ENCODE peak calls at places on chromosomes 1 and 21, in five cellular contexts. X is kidney, S is aorta, E is A549, H is stomach. Y is an unnamed sample.

GRCh38 chr1:38541223-38541622 is 318.3 kb downstream of the RRAGC start:
- DNase-seq in X (no peak), S (no peak), E (no peak), H (no peak), Y (no peak)

GRCh38 chr21:45161039-45161945 is 86.9 kb downstream of the ADARB1 start:
- DNase-seq in X (no peak), S (no peak), E (no peak), H (no peak), Y (no peak)

GRCh38 chr1:233393926-233394680 is 66.6 kb downstream of the MAP3K21 start:
- DNase-seq in X (no peak), S (no peak), E (no peak), H (no peak), Y (no peak)

GRCh38 chr1:84916897-84917296 is 23.9 kb upstream of the LPAR3 start:
- DNase-seq in X (no peak), S (no peak), E (no peak), H (no peak), Y (no peak)

GRCh38 chr1:27634166-27634981 is 611 bp downstream of the FGR start:
- DNase-seq in X (peak; percentile 86), S (peak; percentile 83), E (no peak), H (peak; percentile 49), Y (peak; percentile 76)

GRCh38 chr1:155208656-155209372 is at the start of gene MTX1:
- DNase-seq in X (peak; percentile 97), S (peak; percentile 98), E (peak; percentile 84), H (peak; percentile 82), Y (peak; percentile 93)

GRCh38 chr1:3021801-3022401 is 634 bp downstream of the ACTRT2 start:
- DNase-seq in X (no peak), S (peak; percentile 70), E (no peak), H (no peak), Y (no peak)

GRCh38 chr1:179137623-179138235 is 55.9 kb downstream of the TOR3A start:
- DNase-seq in X (no peak), S (no peak), E (no peak), H (no peak), Y (no peak)

GRCh38 chr1:37558411-37558810 is 1.7 kb downstream of the DNALI1 start:
- DNase-seq in X (no peak), S (no peak), E (no peak), H (no peak), Y (no peak)

GRCh38 chr1:195202271-195202670 is 1406.0 kb downstream of the KCNT2 start:
- DNase-seq in X (no peak), S (no peak), E (no peak), H (no peak), Y (no peak)

GRCh38 chr1:112444269-112444668 is 48.3 kb downstream of the CTTNBP2NL start:
- DNase-seq in X (no peak), S (no peak), E (no peak), H (no peak), Y (no peak)

GRCh38 chr1:234927312-234927967 is 201.2 kb downstream of the TOMM20 start:
- DNase-seq in X (no peak), S (no peak), E (no peak), H (no peak), Y (no peak)

GRCh38 chr1:76726251-76726650 is 141.0 kb upstream of the ST6GALNAC5 start:
- DNase-seq in X (no peak), S (no peak), E (no peak), H (no peak), Y (no peak)

GRCh38 chr1:234874291-234875288 is 254.0 kb downstream of the TOMM20 start:
- DNase-seq in X (no peak), S (peak; percentile 57), E (peak; percentile 39), H (no peak), Y (no peak)

GRCh38 chr1:45177452-45177851 is 29.0 kb downstream of the ZSWIM5 start:
- DNase-seq in X (no peak), S (no peak), E (no peak), H (no peak), Y (no peak)

GRCh38 chr1:207797229-207797973 is 45.5 kb downstream of the CD46 start:
- DNase-seq in X (peak; percentile 90), S (peak; percentile 96), E (peak; percentile 82), H (peak; percentile 92), Y (peak; percentile 85)

GRCh38 chr21:42025392-42026071 is 15.4 kb upstream of the ZBTB21 start:
- DNase-seq in X (no peak), S (peak; percentile 60), E (no peak), H (no peak), Y (no peak)

GRCh38 chr1:35432231-35432630 is 125.0 kb downstream of the KIAA0319L start:
- DNase-seq in X (no peak), S (no peak), E (no peak), H (no peak), Y (no peak)

GRCh38 chr1:200530551-200531261 is 89.8 kb downstream of the KIF14 start:
- DNase-seq in X (no peak), S (no peak), E (no peak), H (no peak), Y (no peak)

GRCh38 chr1:63679076-63679475 is 85.9 kb downstream of the PGM1 start:
- DNase-seq in X (no peak), S (no peak), E (no peak), H (no peak), Y (no peak)

GRCh38 chr1:157119448-157119847 is 18.7 kb downstream of the ETV3 start:
- DNase-seq in X (no peak), S (no peak), E (no peak), H (no peak), Y (no peak)

GRCh38 chr1:33854091-33854490 is 9.8 kb upstream of the HMGB4 start:
- DNase-seq in X (no peak), S (no peak), E (no peak), H (no peak), Y (no peak)

GRCh38 chr1:214002472-214002871 is 14.7 kb downstream of the PROX1 start:
- DNase-seq in X (no peak), S (no peak), E (peak; percentile 49), H (no peak), Y (no peak)

GRCh38 chr1:14815175-14815882 is 216.8 kb downstream of the KAZN start:
- DNase-seq in X (no peak), S (no peak), E (no peak), H (peak; percentile 54), Y (no peak)

GRCh38 chr1:59892836-59893811 is 33.4 kb downstream of the CYP2J2 start:
- DNase-seq in X (no peak), S (no peak), E (no peak), H (no peak), Y (peak; percentile 56)

GRCh38 chr1:235295902-235296350 is 32.1 kb downstream of the ARID4B start:
- DNase-seq in X (no peak), S (no peak), E (no peak), H (peak; percentile 80), Y (no peak)

GRCh38 chr1:83516369-83516768 is 482.6 kb downstream of the TTLL7 start:
- DNase-seq in X (no peak), S (no peak), E (no peak), H (no peak), Y (no peak)

GRCh38 chr21:42537106-42537742 is 23.6 kb downstream of the SLC37A1 start:
- DNase-seq in X (no peak), S (no peak), E (peak; percentile 6), H (no peak), Y (no peak)

GRCh38 chr1:83978056-83978455 is 20.9 kb downstream of the TTLL7 start:
- DNase-seq in X (no peak), S (no peak), E (no peak), H (no peak), Y (no peak)

GRCh38 chr21:34548782-34549376 is 36.9 kb upstream of the KCNE1 start:
- DNase-seq in X (no peak), S (no peak), E (no peak), H (no peak), Y (no peak)

GRCh38 chr1:188949701-188950100 is 1528.0 kb downstream of the BRINP3 start:
- DNase-seq in X (no peak), S (no peak), E (peak; percentile 16), H (no peak), Y (no peak)

GRCh38 chr1:206935491-206936067 is 10.7 kb downstream of the PIGR start:
- DNase-seq in X (peak; percentile 83), S (peak; percentile 75), E (peak; percentile 68), H (peak; percentile 70), Y (peak; percentile 60)

GRCh38 chr1:78210167-78210566 is 164.4 kb downstream of the GIPC2 start:
- DNase-seq in X (no peak), S (no peak), E (no peak), H (no peak), Y (no peak)

GRCh38 chr1:39672551-39672947 is 642 bp upstream of the NT5C1A start:
- DNase-seq in X (peak; percentile 58), S (no peak), E (no peak), H (no peak), Y (no peak)
- H3K4me3 ChIP-seq in X (peak overlapping the region; percentile 46), S (no peak overlapping the region), E (peak overlapping the region; percentile 42), H (peak overlapping the region; percentile 62), Y (no peak overlapping the region)

GRCh38 chr1:10210841-10211804 is 753 bp downstream of the KIF1B start:
- DNase-seq in X (peak; percentile 95), S (peak; percentile 96), E (peak; percentile 77), H (peak; percentile 87), Y (peak; percentile 94)
- H3K4me3 ChIP-seq in X (peak overlapping the region; percentile 98), S (peak overlapping the region; percentile 84), E (peak overlapping the region; percentile 98), H (peak overlapping the region; percentile 75), Y (peak overlapping the region; percentile 78)

DNA sequence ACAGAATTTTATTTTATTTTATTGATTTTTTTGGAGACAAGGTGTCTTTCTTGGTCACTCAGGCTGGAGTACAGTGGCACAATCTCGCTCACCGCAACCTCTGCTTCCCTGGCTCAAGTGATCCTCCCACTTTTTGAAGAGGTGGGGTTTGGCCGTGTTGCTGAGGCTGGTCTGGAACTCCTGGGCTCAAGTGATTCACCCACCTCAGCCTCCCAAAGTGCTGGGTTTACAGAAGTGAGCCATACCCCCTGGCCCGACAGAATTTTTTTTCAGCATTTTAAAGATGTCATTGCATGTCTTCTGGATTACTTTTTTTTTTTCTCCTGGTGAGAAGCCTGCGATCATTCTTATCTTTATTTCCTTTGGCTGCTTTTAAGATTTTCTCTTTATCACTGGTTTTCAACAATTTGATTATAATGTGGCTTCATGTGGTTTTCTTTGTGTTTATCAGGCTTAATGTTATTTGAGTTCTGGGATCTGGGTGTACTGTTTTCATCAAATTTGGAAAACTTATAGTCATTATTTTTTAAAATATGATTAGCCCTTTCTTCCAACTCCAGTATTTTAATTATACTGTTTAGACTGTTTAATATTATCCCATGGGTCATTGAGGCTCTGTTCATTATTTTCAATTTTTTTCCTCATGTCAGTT is 23.1 kb upstream of the PTBP2 start:
- DNase-seq in X (no peak), S (no peak), E (no peak), H (no peak), Y (no peak)
- H3K4me3 ChIP-seq in X (no peak overlapping the region), S (no peak overlapping the region), E (no peak overlapping the region), H (no peak overlapping the region), Y (no peak overlapping the region)

GRCh38 chr1:224192082-224192786 is 9.2 kb downstream of the DEGS1 start:
- DNase-seq in X (no peak), S (no peak), E (no peak), H (no peak), Y (no peak)
- H3K4me3 ChIP-seq in X (no peak overlapping the region), S (no peak overlapping the region), E (no peak overlapping the region), H (no peak overlapping the region), Y (no peak overlapping the region)

Y was measured in mucosa of descending colon.